ENCODE peak calls at places on chromosome 19, in nine cellular contexts. K is GOT3; J is immature natural killer cell; F is neural crest cell; V is naive thymus-derived CD8-positive, alpha-beta T cell; R is uterus; X is stimulated activated CD4-positive, alpha-beta T cell treated with anti-CD3 and anti-CD28 coated beads, TNF-alpha, amount 100 ng/mL, for 4 hours; U is GM03348; I is activated CD4-positive, CD25-positive, alpha-beta regulatory T cell treated with anti-CD3 and anti-CD28 coated beads, Interleukin-2, amount 50 U/mL, for 16 hours. O is an unnamed sample.

GRCh38 chr19:3389876-3390361 is 23.5 kb downstream of the NFIC start:
- DNase-seq in K (no peak), J (no peak), F (no peak), V (no peak), R (no peak), X (no peak), U (no peak), I (no peak), O (peak)

GRCh38 chr19:53157601-53158000 is 1.3 kb downstream of the ZNF347 start:
- DNase-seq in K (no peak), J (no peak), F (no peak), V (no peak), R (no peak), X (no peak), U (peak), I (no peak), O (peak)

GRCh38 chr19:29610213-29610573 is 4.1 kb downstream of the POP4 start:
- DNase-seq in K (no peak), J (no peak), F (no peak), V (no peak), R (no peak), X (no peak), U (no peak), I (no peak), O (no peak)

GRCh38 chr19:50203281-50204080 is at the start of gene MYH14:
- DNase-seq in K (peak), J (peak), F (peak), V (peak), R (peak), X (no peak), U (peak), I (no peak), O (peak)

GRCh38 chr19:45999653-46000121 is 4.4 kb downstream of the CCDC61 start:
- DNase-seq in K (no peak), J (no peak), F (no peak), V (no peak), R (no peak), X (no peak), U (peak), I (no peak), O (peak)

GRCh38 chr19:55581145-55581827 is 638 bp upstream of the ZNF579 start:
- DNase-seq in K (no peak), J (no peak), F (no peak), V (no peak), R (no peak), X (no peak), U (no peak), I (no peak), O (peak)

GRCh38 chr19:56110515-56111448 is 10.3 kb downstream of the ZNF787 start:
- DNase-seq in K (no peak), J (no peak), F (no peak), V (no peak), R (no peak), X (no peak), U (no peak), I (no peak), O (no peak)

GRCh38 chr19:41407271-41407670 is 9.7 kb downstream of the BCKDHA start:
- DNase-seq in K (no peak), J (no peak), F (no peak), V (no peak), R (no peak), X (no peak), U (no peak), I (no peak), O (peak)

GRCh38 chr19:30156646-30157045 is 214.6 kb downstream of the URI1 start:
- DNase-seq in K (no peak), J (no peak), F (no peak), V (no peak), R (no peak), X (no peak), U (no peak), I (no peak), O (no peak)

GRCh38 chr19:9966448-9966847 is 30.1 kb upstream of the OLFM2 start:
- DNase-seq in K (no peak), J (no peak), F (no peak), V (no peak), R (no peak), X (no peak), U (no peak), I (no peak), O (peak)

GRCh38 chr19:19628499-19629134 is 597 bp upstream of the LPAR2 start:
- DNase-seq in K (no peak), J (no peak), F (peak), V (peak), R (no peak), X (peak), U (no peak), I (no peak), O (peak)

GRCh38 chr19:48598996-48599626 is 7.4 kb upstream of the SPACA4 start:
- DNase-seq in K (no peak), J (no peak), F (no peak), V (no peak), R (no peak), X (no peak), U (no peak), I (no peak), O (no peak)

GRCh38 chr19:28377077-28377476 is 835.9 kb downstream of the UQCRFS1 start:
- DNase-seq in K (no peak), J (no peak), F (peak), V (no peak), R (no peak), X (no peak), U (peak), I (no peak), O (no peak)

GRCh38 chr19:1402411-1403070 is 1.2 kb upstream of the GAMT start:
- DNase-seq in K (no peak), J (no peak), F (no peak), V (no peak), R (no peak), X (no peak), U (no peak), I (no peak), O (no peak)

GRCh38 chr19:50794074-50794777 is 4.0 kb downstream of the ACP4 start:
- DNase-seq in K (no peak), J (no peak), F (no peak), V (no peak), R (no peak), X (no peak), U (no peak), I (no peak), O (no peak)

GRCh38 chr19:7928334-7928706 is 2.4 kb upstream of the CTXN1 start:
- DNase-seq in K (no peak), J (no peak), F (no peak), V (no peak), R (peak), X (no peak), U (no peak), I (no peak), O (no peak)

O was measured in WTC11.